ENCODE peak calls at places on chromosome 20, in five cellular contexts. W is upper lobe of right lung, T is spleen, P is tibial nerve, X is AG09309. V is an unnamed sample.

GRCh38 chr20:12177657-12178293 is 260.1 kb downstream of the BTBD3 start:
- DNase-seq in W (no peak), T (no peak), P (no peak), X (no peak), V (peak)

GRCh38 chr20:38149880-38150594 is 15.0 kb downstream of the TGM2 start:
- DNase-seq in W (no peak), T (no peak), P (no peak), X (no peak), V (no peak)

GRCh38 chr20:1934162-1934561 is 39.0 kb downstream of the SIRPA start:
- DNase-seq in W (no peak), T (no peak), P (peak), X (peak), V (peak)

GRCh38 chr20:63165538-63166422 is 50.2 kb downstream of the YTHDF1 start:
- DNase-seq in W (no peak), T (no peak), P (no peak), X (no peak), V (no peak)

GRCh38 chr20:14992071-14992654 is 654.8 kb upstream of the FLRT3 start:
- DNase-seq in W (no peak), T (no peak), P (no peak), X (no peak), V (peak)

GRCh38 chr20:61931476-61932198 is 134.0 kb downstream of the TAF4 start:
- DNase-seq in W (peak), T (no peak), P (no peak), X (no peak), V (no peak)

GRCh38 chr20:62409935-62410741 is 3.1 kb upstream of the CABLES2 start:
- DNase-seq in W (peak), T (no peak), P (no peak), X (no peak), V (peak)

GRCh38 chr20:41245086-41245707 is 72.3 kb downstream of the ZHX3 start:
- DNase-seq in W (no peak), T (no peak), P (no peak), X (no peak), V (peak)

GRCh38 chr20:611047-611842 is 1.1 kb upstream of the TCF15 start:
- DNase-seq in W (peak), T (no peak), P (no peak), X (no peak), V (no peak)
- TF ChIP-seq CTCF in W (no peak), T (no peak), P (no peak), X (no peak), V (no peak)

DNA sequence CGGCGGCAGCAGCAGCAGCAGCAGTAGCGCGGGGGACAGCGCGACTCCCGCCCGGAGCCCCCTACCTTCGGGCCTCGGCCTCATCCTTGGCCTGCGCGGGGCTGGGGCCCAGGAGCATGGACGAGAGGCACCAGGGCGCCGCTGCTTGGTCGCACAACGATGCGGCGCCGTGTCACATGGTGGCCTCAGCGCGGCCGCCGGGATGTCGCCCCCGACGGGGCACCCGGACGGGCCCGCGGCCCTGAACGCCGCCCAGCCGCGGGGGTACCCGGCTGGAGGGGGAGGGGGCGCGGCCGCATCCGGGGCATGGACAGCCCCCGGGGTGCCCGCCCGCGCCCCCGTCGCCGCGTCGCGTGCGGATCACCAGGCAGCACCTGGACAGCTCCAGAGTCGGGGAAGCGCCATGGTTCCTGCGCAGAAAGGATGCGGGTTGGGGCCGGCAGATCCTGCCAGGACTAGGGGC is 57.1 kb downstream of the CDH22 start:
- DNase-seq in W (no peak), T (no peak), P (no peak), X (no peak), V (no peak)
- H3K4me3 ChIP-seq in W (no peak), T (no peak), P (no peak), X (no peak), V (no peak)

DNA sequence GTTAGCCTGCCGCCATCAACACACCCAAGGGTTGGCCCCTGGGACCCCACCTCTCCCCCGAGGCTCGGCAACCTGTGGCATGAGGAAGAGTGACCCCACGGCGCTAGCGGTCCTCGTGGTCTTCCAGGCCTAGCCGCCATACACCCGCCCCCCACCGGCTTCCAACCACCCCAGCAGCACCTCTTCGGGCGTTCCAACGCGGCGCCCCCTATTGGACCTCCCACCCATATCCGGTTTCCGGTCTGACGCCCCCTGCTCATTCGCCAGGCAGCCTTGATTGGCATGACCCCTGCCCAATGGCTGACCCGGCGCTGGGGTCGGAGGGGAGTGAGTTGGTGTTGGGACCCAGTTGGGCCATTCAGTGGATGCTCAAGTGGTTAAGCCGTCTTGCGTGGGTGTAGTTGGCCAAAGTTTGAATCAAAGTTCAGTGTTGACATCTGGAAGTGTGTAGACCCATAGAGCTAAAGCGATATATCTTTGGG is at the start of gene GNAS-AS1:
- DNase-seq in W (peak), T (peak), P (peak), X (peak), V (peak)
- TF ChIP-seq CTCF in W (no peak), T (no peak), P (no peak), X (no peak), V (no peak)

DNA sequence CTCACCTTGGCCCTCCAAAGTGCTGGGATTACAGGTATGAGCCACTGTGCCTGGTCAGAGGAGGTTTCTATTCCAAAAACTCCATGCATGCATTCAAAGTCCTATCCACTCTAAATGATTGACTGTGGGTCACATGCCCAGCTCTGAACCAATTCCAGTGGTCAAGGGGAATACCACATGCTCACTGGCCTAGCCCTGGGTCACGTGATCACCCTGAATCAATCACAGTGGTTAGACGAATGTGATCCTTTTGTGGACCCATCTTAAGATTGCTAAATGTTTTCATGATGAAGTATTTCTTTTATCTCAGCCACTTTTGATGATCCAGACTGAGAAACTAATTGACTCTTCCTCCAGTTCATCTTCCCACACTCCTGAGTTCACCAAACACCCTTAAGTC is 475.8 kb downstream of the PREX1 start:
- DNase-seq in W (no peak), T (no peak), P (no peak), X (no peak), V (no peak)
- H3K4me3 ChIP-seq in W (no peak), T (no peak), P (no peak), X (no peak), V (no peak)

GRCh38 chr20:25076731-25077609 is 5.0 kb downstream of the VSX1 start:
- DNase-seq in W (no peak), T (no peak), P (no peak), X (no peak), V (peak)
- TF ChIP-seq CTCF in W (peak), T (no peak), P (peak), X (peak), V (peak)

DNA sequence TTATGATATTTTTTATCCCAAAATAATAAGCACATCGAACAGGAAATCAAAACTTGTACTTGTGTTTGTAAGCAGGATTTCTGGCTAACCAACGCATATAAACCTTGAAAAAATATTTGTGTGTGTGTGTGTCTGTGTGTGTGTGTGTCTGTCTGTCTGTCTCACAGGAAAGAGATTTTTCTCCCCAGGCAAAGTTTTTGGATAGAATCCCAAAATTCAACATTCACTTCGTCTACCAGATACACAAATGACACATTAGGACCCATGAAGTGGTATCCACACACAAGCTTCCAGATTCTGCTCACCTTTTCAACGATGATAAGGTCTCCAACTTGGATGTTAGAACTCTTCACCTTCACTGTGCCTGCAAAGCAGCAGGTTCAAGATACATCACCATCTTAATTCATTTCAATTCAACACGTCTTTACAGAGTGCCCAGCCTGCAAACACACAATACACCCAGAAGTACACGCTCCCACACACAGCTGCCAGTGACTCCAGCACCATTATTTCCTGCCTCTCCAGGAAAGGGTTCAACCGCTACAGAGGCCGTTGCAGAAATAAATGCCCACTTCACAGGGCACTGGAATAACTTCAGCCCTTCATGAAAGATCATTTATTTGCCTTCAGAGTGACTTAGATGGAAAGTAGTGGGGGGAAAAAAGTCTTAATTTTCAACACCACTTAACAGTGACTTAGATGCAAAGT is 70.9 kb downstream of the ATP9A start:
- DNase-seq in W (no peak), T (no peak), P (no peak), X (no peak), V (peak)
- H3K4me3 ChIP-seq in W (no peak), T (no peak), P (no peak), X (no peak), V (no peak)